ENCODE peak calls at places on chromosomes 3 and 15, in ten cellular contexts. One of them, this sample, is unnamed.

GRCh38 chr15:101827257-101827656 is 15.3 kb downstream of the OR4F15 start:
- DNase-seq in H9: no peak
- DNase-seq in GM12865: no peak
- DNase-seq in HFFc6: peak; percentile 65
- DNase-seq in left ventricle myocardium inferior: no peak
- DNase-seq in K562: no peak
- DNase-seq in fibroblast of lung: peak; percentile 0
- DNase-seq in astrocyte of the spinal cord: peak; percentile 7
- DNase-seq in AG09309: peak; percentile 27
- DNase-seq in SK-N-SH: no peak
- DNase-seq in this sample: no peak

GRCh38 chr15:38651328-38652038 is 86.9 kb upstream of the RASGRP1 start:
- DNase-seq in H9: no peak
- DNase-seq in GM12865: peak; percentile 45
- DNase-seq in HFFc6: no peak
- DNase-seq in left ventricle myocardium inferior: no peak
- DNase-seq in K562: no peak
- DNase-seq in fibroblast of lung: no peak
- DNase-seq in astrocyte of the spinal cord: no peak
- DNase-seq in AG09309: no peak
- DNase-seq in SK-N-SH: no peak
- DNase-seq in this sample: no peak

GRCh38 chr15:64247906-64248541 is 85.2 kb upstream of the PPIB start:
- DNase-seq in H9: peak; percentile 53
- DNase-seq in GM12865: peak; percentile 69
- DNase-seq in HFFc6: peak; percentile 94
- DNase-seq in left ventricle myocardium inferior: no peak
- DNase-seq in K562: peak; percentile 63
- DNase-seq in fibroblast of lung: peak; percentile 89
- DNase-seq in astrocyte of the spinal cord: peak; percentile 92
- DNase-seq in AG09309: peak; percentile 55
- DNase-seq in SK-N-SH: peak; percentile 6
- DNase-seq in this sample: peak; percentile 80

GRCh38 chr15:58865420-58865880 is 68.0 kb downstream of the SLTM start:
- DNase-seq in H9: peak; percentile 57
- DNase-seq in GM12865: no peak
- DNase-seq in HFFc6: no peak
- DNase-seq in left ventricle myocardium inferior: no peak
- DNase-seq in K562: no peak
- DNase-seq in fibroblast of lung: peak; percentile 18
- DNase-seq in astrocyte of the spinal cord: no peak
- DNase-seq in AG09309: no peak
- DNase-seq in SK-N-SH: no peak
- DNase-seq in this sample: no peak

GRCh38 chr3:187343670-187344069 is 24.5 kb upstream of the RTP4 start:
- DNase-seq in H9: no peak
- DNase-seq in GM12865: no peak
- DNase-seq in HFFc6: no peak
- DNase-seq in left ventricle myocardium inferior: no peak
- DNase-seq in K562: no peak
- DNase-seq in fibroblast of lung: no peak
- DNase-seq in astrocyte of the spinal cord: no peak
- DNase-seq in AG09309: no peak
- DNase-seq in SK-N-SH: no peak
- DNase-seq in this sample: no peak

GRCh38 chr3:187261541-187261969 is 30.0 kb downstream of the MASP1 start:
- DNase-seq in H9: no peak
- DNase-seq in GM12865: no peak
- DNase-seq in HFFc6: peak; percentile 98
- DNase-seq in left ventricle myocardium inferior: no peak
- DNase-seq in K562: no peak
- DNase-seq in fibroblast of lung: peak; percentile 71
- DNase-seq in astrocyte of the spinal cord: peak; percentile 64
- DNase-seq in AG09309: peak; percentile 91
- DNase-seq in SK-N-SH: no peak
- DNase-seq in this sample: peak; percentile 46

GRCh38 chr3:118938183-118938961 is 96.3 kb downstream of the IGSF11 start:
- DNase-seq in H9: no peak
- DNase-seq in GM12865: no peak
- DNase-seq in HFFc6: no peak
- DNase-seq in left ventricle myocardium inferior: no peak
- DNase-seq in K562: peak; percentile 37
- DNase-seq in fibroblast of lung: peak; percentile 5
- DNase-seq in astrocyte of the spinal cord: peak; percentile 12
- DNase-seq in AG09309: no peak
- DNase-seq in SK-N-SH: no peak
- DNase-seq in this sample: peak; percentile 63

GRCh38 chr3:33980252-33980651 is 181.8 kb downstream of the PDCD6IP start:
- DNase-seq in H9: no peak
- DNase-seq in GM12865: peak; percentile 14
- DNase-seq in HFFc6: peak; percentile 81
- DNase-seq in left ventricle myocardium inferior: no peak
- DNase-seq in K562: peak; percentile 20
- DNase-seq in fibroblast of lung: peak; percentile 22
- DNase-seq in astrocyte of the spinal cord: peak; percentile 62
- DNase-seq in AG09309: peak; percentile 52
- DNase-seq in SK-N-SH: peak; percentile 42
- DNase-seq in this sample: peak; percentile 82

GRCh38 chr3:32132121-32132520 is 25.7 kb downstream of the GPD1L start:
- DNase-seq in H9: no peak
- DNase-seq in GM12865: no peak
- DNase-seq in HFFc6: no peak
- DNase-seq in left ventricle myocardium inferior: no peak
- DNase-seq in K562: no peak
- DNase-seq in fibroblast of lung: no peak
- DNase-seq in astrocyte of the spinal cord: no peak
- DNase-seq in AG09309: no peak
- DNase-seq in SK-N-SH: no peak
- DNase-seq in this sample: peak; percentile 36

GRCh38 chr15:79035111-79035601 is 55.4 kb downstream of the RASGRF1 start:
- DNase-seq in H9: peak; percentile 64
- DNase-seq in GM12865: peak; percentile 72
- DNase-seq in HFFc6: peak; percentile 33
- DNase-seq in left ventricle myocardium inferior: no peak
- DNase-seq in K562: no peak
- DNase-seq in fibroblast of lung: no peak
- DNase-seq in astrocyte of the spinal cord: no peak
- DNase-seq in AG09309: no peak
- DNase-seq in SK-N-SH: peak; percentile 73
- DNase-seq in this sample: peak; percentile 22

GRCh38 chr3:148466143-148466542 is 231.6 kb upstream of the AGTR1 start:
- DNase-seq in H9: peak; percentile 29
- DNase-seq in GM12865: no peak
- DNase-seq in HFFc6: no peak
- DNase-seq in left ventricle myocardium inferior: no peak
- DNase-seq in K562: no peak
- DNase-seq in fibroblast of lung: no peak
- DNase-seq in astrocyte of the spinal cord: peak; percentile 54
- DNase-seq in AG09309: peak; percentile 7
- DNase-seq in SK-N-SH: no peak
- DNase-seq in this sample: no peak

GRCh38 chr3:14410501-14411165 is 8.2 kb downstream of the SLC6A6 start:
- DNase-seq in H9: no peak
- DNase-seq in GM12865: peak; percentile 60
- DNase-seq in HFFc6: peak; percentile 95
- DNase-seq in left ventricle myocardium inferior: no peak
- DNase-seq in K562: peak; percentile 95
- DNase-seq in fibroblast of lung: peak; percentile 70
- DNase-seq in astrocyte of the spinal cord: peak; percentile 73
- DNase-seq in AG09309: peak; percentile 83
- DNase-seq in SK-N-SH: no peak
- DNase-seq in this sample: peak; percentile 92

GRCh38 chr3:16811950-16812349 is 72.8 kb upstream of the PLCL2 start:
- DNase-seq in H9: no peak
- DNase-seq in GM12865: no peak
- DNase-seq in HFFc6: no peak
- DNase-seq in left ventricle myocardium inferior: no peak
- DNase-seq in K562: no peak
- DNase-seq in fibroblast of lung: no peak
- DNase-seq in astrocyte of the spinal cord: no peak
- DNase-seq in AG09309: no peak
- DNase-seq in SK-N-SH: no peak
- DNase-seq in this sample: no peak

GRCh38 chr3:139561959-139562676 is 22.6 kb upstream of the RBP1 start:
- DNase-seq in H9: peak; percentile 75
- DNase-seq in GM12865: peak; percentile 51
- DNase-seq in HFFc6: no peak
- DNase-seq in left ventricle myocardium inferior: no peak
- DNase-seq in K562: peak; percentile 35
- DNase-seq in fibroblast of lung: peak; percentile 55
- DNase-seq in astrocyte of the spinal cord: peak; percentile 54
- DNase-seq in AG09309: no peak
- DNase-seq in SK-N-SH: peak; percentile 55
- DNase-seq in this sample: peak; percentile 56

DNA sequence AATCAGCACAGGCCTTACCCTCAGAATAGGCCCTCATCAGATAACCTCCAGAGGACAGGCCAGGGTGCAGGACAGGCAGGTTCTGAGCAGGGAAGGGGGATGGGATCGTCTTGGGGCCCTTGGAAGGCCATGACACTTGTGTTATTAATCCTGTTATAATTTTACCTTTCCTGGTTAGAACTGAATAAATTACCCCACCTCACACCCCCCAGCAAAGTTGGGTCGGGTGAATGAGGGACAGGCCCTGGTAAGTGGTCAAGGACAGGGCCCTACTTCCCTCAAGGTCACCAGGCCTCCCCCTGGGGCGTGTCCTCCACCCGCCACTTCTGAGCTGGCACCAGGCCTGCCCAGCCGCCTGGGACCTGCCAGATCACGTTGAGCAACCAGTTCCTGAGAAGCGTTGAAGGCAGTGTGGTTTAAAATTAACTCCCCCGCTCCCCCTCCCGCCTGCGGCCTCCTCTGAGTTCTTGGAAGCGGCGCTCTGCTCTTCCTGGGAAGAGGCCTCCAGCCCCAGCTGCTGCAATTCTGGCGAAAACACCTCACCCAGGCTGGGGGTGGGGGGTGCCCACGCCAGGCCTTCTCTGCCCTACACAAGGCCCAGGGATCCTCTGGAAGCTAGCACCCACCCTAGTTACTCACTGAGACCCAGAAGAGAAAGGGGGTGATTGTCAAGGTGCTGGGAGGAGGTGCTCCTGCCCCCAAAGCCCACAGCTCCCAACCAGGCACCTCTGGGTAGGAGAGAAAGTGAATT is 10.6 kb downstream of the CISH start:
- DNase-seq in H9: no peak
- DNase-seq in GM12865: no peak
- DNase-seq in HFFc6: peak; percentile 93
- DNase-seq in left ventricle myocardium inferior: peak; percentile 97
- DNase-seq in K562: peak; percentile 82
- DNase-seq in fibroblast of lung: peak; percentile 98
- DNase-seq in astrocyte of the spinal cord: peak; percentile 97
- DNase-seq in AG09309: peak; percentile 95
- DNase-seq in SK-N-SH: peak; percentile 91
- DNase-seq in this sample: peak; percentile 98
- TF ChIP-seq CTCF in H9: no peak
- TF ChIP-seq CTCF in GM12865: no peak
- TF ChIP-seq CTCF in HFFc6: no peak
- TF ChIP-seq CTCF in left ventricle myocardium inferior: no peak
- TF ChIP-seq CTCF in K562: no peak
- TF ChIP-seq CTCF in fibroblast of lung: no peak
- TF ChIP-seq CTCF in astrocyte of the spinal cord: no peak
- TF ChIP-seq CTCF in AG09309: no peak
- TF ChIP-seq CTCF in SK-N-SH: no peak
- TF ChIP-seq CTCF in this sample: no peak

DNA sequence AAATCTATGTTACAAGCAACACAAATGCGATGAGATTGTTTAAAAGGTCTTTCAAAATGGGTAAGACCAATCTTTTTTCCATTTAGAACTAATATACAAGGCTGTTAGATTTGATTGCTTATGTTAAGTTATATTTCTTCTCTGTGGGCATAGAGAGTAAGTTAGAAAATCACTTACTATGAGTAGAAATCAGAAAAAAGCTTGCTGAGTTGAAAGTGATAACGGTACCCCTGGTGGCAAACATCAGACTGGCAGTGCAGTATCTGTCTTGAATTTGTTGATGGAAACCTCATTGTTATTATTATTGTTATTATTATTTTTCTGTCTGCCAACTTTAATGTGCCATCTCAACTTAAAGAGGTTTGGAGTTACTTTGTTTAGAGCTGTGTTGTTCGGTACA is 12.4 kb downstream of the CLDN11 start:
- DNase-seq in H9: no peak
- DNase-seq in GM12865: no peak
- DNase-seq in HFFc6: no peak
- DNase-seq in left ventricle myocardium inferior: no peak
- DNase-seq in K562: no peak
- DNase-seq in fibroblast of lung: no peak
- DNase-seq in astrocyte of the spinal cord: no peak
- DNase-seq in AG09309: no peak
- DNase-seq in SK-N-SH: no peak
- DNase-seq in this sample: no peak
- TF ChIP-seq CTCF in H9: peak; percentile 50
- TF ChIP-seq CTCF in GM12865: no peak
- TF ChIP-seq CTCF in HFFc6: peak; percentile 52
- TF ChIP-seq CTCF in left ventricle myocardium inferior: no peak
- TF ChIP-seq CTCF in K562: no peak
- TF ChIP-seq CTCF in fibroblast of lung: no peak
- TF ChIP-seq CTCF in astrocyte of the spinal cord: peak; percentile 16
- TF ChIP-seq CTCF in AG09309: peak; percentile 18
- TF ChIP-seq CTCF in SK-N-SH: peak; percentile 30
- TF ChIP-seq CTCF in this sample: no peak

DNA sequence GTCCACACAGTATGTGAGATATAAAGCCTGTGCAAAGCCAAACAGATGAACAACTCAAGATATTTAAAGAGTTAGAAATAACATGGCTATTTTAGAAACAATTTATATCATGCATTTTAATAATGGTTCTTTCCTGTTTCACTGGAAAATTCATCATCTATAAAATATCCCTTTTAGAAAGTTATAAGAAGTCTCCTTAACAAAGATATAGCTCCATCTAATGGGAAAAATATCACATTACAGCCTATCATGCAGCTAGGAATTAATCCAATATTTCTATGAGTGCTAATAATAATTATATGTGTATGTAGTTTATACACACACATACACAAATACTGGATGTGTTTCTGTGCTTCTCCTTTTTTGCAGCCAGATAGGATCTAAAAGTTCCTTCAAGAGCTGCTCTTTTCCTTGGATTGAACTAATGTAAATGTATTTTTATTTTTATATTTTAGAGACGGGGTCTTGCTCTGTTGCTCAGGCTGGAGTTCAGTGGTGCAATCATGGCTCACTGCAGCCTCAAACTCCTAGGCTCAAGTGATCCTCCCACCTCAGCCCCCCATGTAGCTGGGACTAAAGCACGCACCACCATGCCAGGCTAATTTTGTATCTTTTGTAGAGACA is 21.6 kb downstream of the RPL22L1 start:
- DNase-seq in H9: no peak
- DNase-seq in GM12865: no peak
- DNase-seq in HFFc6: no peak
- DNase-seq in left ventricle myocardium inferior: no peak
- DNase-seq in K562: peak; percentile 19
- DNase-seq in fibroblast of lung: peak; percentile 58
- DNase-seq in astrocyte of the spinal cord: peak; percentile 49
- DNase-seq in AG09309: no peak
- DNase-seq in SK-N-SH: peak; percentile 7
- DNase-seq in this sample: peak; percentile 20
- TF ChIP-seq CTCF in H9: peak; percentile 49
- TF ChIP-seq CTCF in GM12865: peak; percentile 7
- TF ChIP-seq CTCF in HFFc6: peak; percentile 78
- TF ChIP-seq CTCF in left ventricle myocardium inferior: peak; percentile 50
- TF ChIP-seq CTCF in K562: peak; percentile 68
- TF ChIP-seq CTCF in fibroblast of lung: no peak
- TF ChIP-seq CTCF in astrocyte of the spinal cord: peak; percentile 32
- TF ChIP-seq CTCF in AG09309: peak; percentile 21
- TF ChIP-seq CTCF in SK-N-SH: peak; percentile 73
- TF ChIP-seq CTCF in this sample: peak; percentile 56

GRCh38 chr3:126128504-126129407 is 44.8 kb upstream of the SLC41A3 start:
- DNase-seq in H9: peak; percentile 19
- DNase-seq in GM12865: no peak
- DNase-seq in HFFc6: no peak
- DNase-seq in left ventricle myocardium inferior: peak; percentile 2
- DNase-seq in K562: no peak
- DNase-seq in fibroblast of lung: no peak
- DNase-seq in astrocyte of the spinal cord: no peak
- DNase-seq in AG09309: no peak
- DNase-seq in SK-N-SH: peak; percentile 11
- DNase-seq in this sample: no peak
- TF ChIP-seq CTCF in H9: no peak
- TF ChIP-seq CTCF in GM12865: no peak
- TF ChIP-seq CTCF in HFFc6: no peak
- TF ChIP-seq CTCF in left ventricle myocardium inferior: no peak
- TF ChIP-seq CTCF in K562: no peak
- TF ChIP-seq CTCF in fibroblast of lung: no peak
- TF ChIP-seq CTCF in astrocyte of the spinal cord: no peak
- TF ChIP-seq CTCF in AG09309: no peak
- TF ChIP-seq CTCF in SK-N-SH: no peak
- TF ChIP-seq CTCF in this sample: no peak